ENCODE peak calls at places on chromosome 20, in four cellular contexts. I is stimulated activated CD4-positive, alpha-beta T cell treated with anti-CD3 and anti-CD28 coated beads, Interleukin-2, amount 100 ng/mL, for 48 hours; W is HEK293T; Q is CD8-positive, alpha-beta memory T cell. L is an unnamed sample.

GRCh38 chr20:1924910-1925861 is 30.0 kb downstream of the SIRPA start:
- DNase-seq in I (no peak), W (no peak), Q (no peak), L (no peak)

GRCh38 chr20:2314759-2315439 is 19.1 kb downstream of the TGM3 start:
- DNase-seq in I (no peak), W (no peak), Q (no peak), L (no peak)

GRCh38 chr20:58374906-58375760 is 13.9 kb upstream of the VAPB start:
- DNase-seq in I (no peak), W (no peak), Q (no peak), L (no peak)

GRCh38 chr20:57006411-57007170 is 259.9 kb downstream of the BMP7 start:
- DNase-seq in I (no peak), W (no peak), Q (no peak), L (no peak)

GRCh38 chr20:57387945-57388351 is 3.2 kb upstream of the RBM38 start:
- DNase-seq in I (no peak), W (no peak), Q (no peak), L (no peak)

GRCh38 chr20:39109933-39110818 is 148.0 kb downstream of the DHX35 start:
- DNase-seq in I (no peak), W (no peak), Q (no peak), L (no peak)

GRCh38 chr20:50152394-50153152 is 950 bp downstream of the PEDS1 start:
- DNase-seq in I (no peak), W (no peak), Q (no peak), L (no peak)

GRCh38 chr20:62770111-62770910 is 26.0 kb upstream of the MRGBP start:
- DNase-seq in I (no peak), W (no peak), Q (no peak), L (no peak)

GRCh38 chr20:2558581-2559301 is 22.4 kb downstream of the TMC2 start:
- DNase-seq in I (no peak), W (no peak), Q (no peak), L (no peak)

GRCh38 chr20:48910360-48910781 is 11.1 kb upstream of the ARFGEF2 start:
- DNase-seq in I (no peak), W (no peak), Q (peak; percentile 53), L (peak; percentile 53)

GRCh38 chr20:10622657-10623418 is 51.0 kb downstream of the JAG1 start:
- DNase-seq in I (no peak), W (no peak), Q (no peak), L (no peak)

GRCh38 chr20:48776306-48776705 is 51.5 kb downstream of the PREX1 start:
- DNase-seq in I (no peak), W (no peak), Q (peak; percentile 44), L (no peak)

GRCh38 chr20:25418779-25419178 is 11.3 kb downstream of the GINS1 start:
- DNase-seq in I (no peak), W (no peak), Q (no peak), L (no peak)

GRCh38 chr20:37145014-37145413 is 34.1 kb upstream of the RPN2 start:
- DNase-seq in I (no peak), W (no peak), Q (no peak), L (no peak)

GRCh38 chr20:53923745-53924369 is 146.5 kb downstream of the BCAS1 start:
- DNase-seq in I (no peak), W (no peak), Q (no peak), L (no peak)

GRCh38 chr20:59149678-59150504 is 13.7 kb upstream of the ZNF831 start:
- DNase-seq in I (no peak), W (no peak), Q (peak; percentile 91), L (peak; percentile 92)

GRCh38 chr20:10316582-10316981 is 98.0 kb downstream of the SNAP25 start:
- DNase-seq in I (no peak), W (no peak), Q (no peak), L (no peak)

GRCh38 chr20:37988555-37988954 is 44.7 kb downstream of the TTI1 start:
- DNase-seq in I (no peak), W (no peak), Q (no peak), L (no peak)

GRCh38 chr20:10469599-10469998 is 34.5 kb downstream of the SLX4IP start:
- DNase-seq in I (no peak), W (peak; percentile 55), Q (no peak), L (no peak)

GRCh38 chr20:44071526-44072111 is 115.4 kb downstream of the JPH2 start:
- DNase-seq in I (no peak), W (no peak), Q (no peak), L (no peak)

GRCh38 chr20:50350510-50351249 is 159.5 kb upstream of the PTPN1 start:
- DNase-seq in I (no peak), W (no peak), Q (no peak), L (no peak)

GRCh38 chr20:38723069-38723981 is 961 bp upstream of the SLC32A1 start:
- DNase-seq in I (no peak), W (no peak), Q (no peak), L (no peak)

GRCh38 chr20:31522756-31523155 is 8.5 kb downstream of the HM13 start:
- DNase-seq in I (no peak), W (no peak), Q (no peak), L (no peak)

GRCh38 chr20:48287552-48288170 is 502.4 kb upstream of the SULF2 start:
- DNase-seq in I (no peak), W (no peak), Q (no peak), L (no peak)

GRCh38 chr20:56995635-56996075 is 270.8 kb downstream of the BMP7 start:
- DNase-seq in I (peak; percentile 6), W (peak; percentile 72), Q (no peak), L (no peak)

GRCh38 chr20:6140947-6141346 is 18.1 kb upstream of the FERMT1 start:
- DNase-seq in I (no peak), W (peak; percentile 32), Q (no peak), L (no peak)

L was measured in central memory CD4-positive, alpha-beta T cell.